ENCODE peak calls at places on chromosomes 5 and 9, in six cellular contexts. Q, E, N, K, U and Z are unnamed samples.

GRCh38 chr9:129014611-129015010 is 13.5 kb downstream of the SH3GLB2 start:
- DNase-seq in K (no peak), Q (no peak), N (no peak), E (no peak), U (no peak), Z (no peak)

GRCh38 chr9:129184743-129185142 is 6.7 kb upstream of the IER5L start:
- DNase-seq in Q (no peak), U (no peak), K (no peak), E (no peak), N (no peak), Z (no peak)

GRCh38 chr5:127517110-127517479 is 345 bp upstream of the PRRC1 start:
- DNase-seq in U (no peak), Q (no peak), E (peak), K (no peak), N (no peak), Z (no peak)

GRCh38 chr5:77852514-77853352 is 76.6 kb upstream of the TBCA start:
- DNase-seq in U (peak), E (peak), Q (no peak), N (peak), K (peak), Z (no peak)

GRCh38 chr9:138008081-138008841 is 130.7 kb downstream of the CACNA1B start:
- DNase-seq in K (no peak), N (no peak), E (peak), U (no peak), Q (no peak), Z (no peak)

GRCh38 chr5:72101828-72102227 is 5.4 kb upstream of the MAP1B start:
- DNase-seq in Q (no peak), E (peak), U (no peak), N (no peak), K (no peak), Z (no peak)

GRCh38 chr9:136345281-136346156 is 18.0 kb downstream of the DNLZ start:
- DNase-seq in Q (no peak), K (no peak), N (no peak), U (no peak), E (peak), Z (no peak)

GRCh38 chr5:84885479-84886258 is 501.0 kb upstream of the EDIL3 start:
- DNase-seq in N (no peak), Q (no peak), K (no peak), E (peak), U (no peak), Z (no peak)

GRCh38 chr9:119272500-119273211 is 96.6 kb downstream of the BRINP1 start:
- DNase-seq in E (no peak), K (no peak), N (no peak), Q (no peak), U (no peak), Z (no peak)

GRCh38 chr5:38382898-38383297 is 124.5 kb downstream of the EGFLAM start:
- DNase-seq in N (peak), U (peak), Q (peak), K (peak), E (peak), Z (no peak)

GRCh38 chr5:56211298-56211865 is 21.7 kb downstream of the ANKRD55 start:
- DNase-seq in U (no peak), K (no peak), N (no peak), Q (no peak), E (peak), Z (no peak)

GRCh38 chr9:107976767-107977166 is 487.2 kb upstream of the KLF4 start:
- DNase-seq in K (no peak), U (no peak), Q (no peak), E (no peak), N (no peak), Z (no peak)

GRCh38 chr9:132181796-132182521 is 20.1 kb downstream of the NTNG2 start:
- DNase-seq in K (no peak), E (no peak), U (no peak), Q (no peak), N (no peak), Z (no peak)

GRCh38 chr9:5571629-5572232 is 57.2 kb upstream of the RIC1 start:
- DNase-seq in U (no peak), K (no peak), Q (no peak), N (no peak), E (no peak), Z (no peak)

GRCh38 chr5:17012289-17012688 is 76.2 kb upstream of the MYO10 start:
- DNase-seq in Q (no peak), U (no peak), K (no peak), E (peak), N (no peak), Z (no peak)

GRCh38 chr9:16484744-16485143 is 385.7 kb downstream of the BNC2 start:
- DNase-seq in E (peak), Q (no peak), K (no peak), U (no peak), N (no peak), Z (no peak)

GRCh38 chr5:142063878-142064331 is 44.7 kb upstream of the NDFIP1 start:
- DNase-seq in E (peak), K (no peak), Q (no peak), N (no peak), U (peak), Z (no peak)

GRCh38 chr5:149680810-149681221 is 49.3 kb upstream of the PPARGC1B start:
- DNase-seq in U (no peak), Q (no peak), K (no peak), N (peak), E (no peak), Z (no peak)

GRCh38 chr5:176596689-176597416 is 13.1 kb downstream of the GPRIN1 start:
- DNase-seq in Q (peak), K (peak), N (peak), E (peak), U (peak), Z (peak)

GRCh38 chr5:150778517-150779396 is at the start of gene SMIM3:
- DNase-seq in K (peak), E (peak), N (peak), Q (peak), U (no peak), Z (peak)

GRCh38 chr5:125870271-125870670 is 552.9 kb upstream of the GRAMD2B start:
- DNase-seq in Q (no peak), K (no peak), U (no peak), N (no peak), E (peak), Z (no peak)

GRCh38 chr9:3059781-3060468 is 216.0 kb upstream of the PUM3 start:
- DNase-seq in Q (no peak), E (no peak), U (no peak), K (no peak), N (no peak), Z (no peak)

GRCh38 chr5:103139264-103139865 is 19.3 kb downstream of the PPIP5K2 start:
- DNase-seq in E (peak), Q (peak), K (peak), U (peak), N (peak), Z (peak)

GRCh38 chr5:139658501-139658927 is 10.4 kb downstream of the CXXC5 start:
- DNase-seq in K (no peak), E (peak), Q (no peak), U (no peak), N (no peak), Z (no peak)

GRCh38 chr9:127886401-127886972 is 9.0 kb upstream of the AK1 start:
- DNase-seq in K (no peak), N (no peak), Q (no peak), E (peak), U (no peak), Z (no peak)

GRCh38 chr5:142466195-142466951 is 141.6 kb upstream of the SPRY4 start:
- DNase-seq in K (no peak), N (no peak), E (peak), U (no peak), Q (no peak), Z (no peak)

GRCh38 chr5:81590498-81591384 is 160.2 kb downstream of the SSBP2 start:
- DNase-seq in K (no peak), Q (no peak), N (no peak), E (no peak), U (no peak), Z (no peak)

GRCh38 chr9:107539427-107540154 is 50.0 kb upstream of the KLF4 start:
- DNase-seq in K (no peak), N (no peak), Q (no peak), E (no peak), U (no peak), Z (no peak)

GRCh38 chr5:98454904-98455303 is 318.6 kb upstream of the RGMB start:
- DNase-seq in Q (no peak), U (no peak), E (peak), N (no peak), K (no peak), Z (no peak)